ENCODE peak calls at places on chromosome 1, in five cellular contexts. D is stimulated activated CD8-positive, alpha-beta memory T cell treated with anti-CD3 and anti-CD28 coated beads, Interleukin-15, amount 100 ng/mL, for 24 hours; M is NCI-H1092 treated with DMSO at 0.1 percent for 48 hours; G is HTR-8/SVneo; Y is CD8-positive, alpha-beta memory T cell. W is an unnamed sample.

GRCh38 chr1:212777166-212777565 is 14.4 kb downstream of the NSL1 start:
- DNase-seq in M (no peak), Y (no peak), D (no peak), G (no peak), W (no peak)

GRCh38 chr1:231481289-231481688 is 47.2 kb upstream of the TSNAX start:
- DNase-seq in M (no peak), D (no peak), Y (no peak), G (no peak), W (no peak)

GRCh38 chr1:35902671-35903070 is 19.7 kb downstream of the AGO1 start:
- DNase-seq in Y (no peak), G (no peak), M (no peak), D (no peak), W (no peak)

GRCh38 chr1:64487061-64487460 is 17.1 kb downstream of the CACHD1 start:
- DNase-seq in G (no peak), M (no peak), D (no peak), Y (no peak), W (no peak)

GRCh38 chr1:58618303-58618702 is 41.3 kb upstream of the TACSTD2 start:
- DNase-seq in D (no peak), M (no peak), G (peak; percentile 28), Y (no peak), W (peak; percentile 95)

GRCh38 chr1:107704911-107705310 is 260.1 kb downstream of the VAV3 start:
- DNase-seq in D (no peak), Y (no peak), M (no peak), G (no peak), W (no peak)

GRCh38 chr1:16718908-16719533 is 21.3 kb upstream of the RNU1-4 start:
- DNase-seq in G (no peak), Y (no peak), D (no peak), M (no peak), W (no peak)

GRCh38 chr1:217881131-217881543 is 250.0 kb downstream of the SPATA17 start:
- DNase-seq in M (no peak), Y (no peak), G (peak; percentile 41), D (no peak), W (peak; percentile 6)

GRCh38 chr1:82775402-82776000 is 974.8 kb downstream of the ADGRL2 start:
- DNase-seq in D (no peak), G (no peak), Y (no peak), M (no peak), W (no peak)

W was measured in amniotic stem cell.